ENCODE peak calls at places on chromosomes 6 and 20, in four cellular contexts. O, U, Q and P are unnamed samples.

GRCh38 chr6:155177369-155177961 is 86.3 kb upstream of the CLDN20 start:
- DNase-seq in Q (peak), U (peak), O (no peak), P (no peak)

GRCh38 chr6:14883921-14884320 is 361.9 kb upstream of the JARID2 start:
- DNase-seq in Q (no peak), O (no peak), U (no peak), P (no peak)

GRCh38 chr20:46683939-46684750 is 5.1 kb downstream of the TP53RK start:
- DNase-seq in O (no peak), Q (peak), U (peak), P (peak)

GRCh38 chr6:159899994-159900745 is 9.4 kb downstream of the MAS1 start:
- DNase-seq in O (no peak), U (no peak), Q (no peak), P (no peak)

GRCh38 chr20:33827629-33828325 is 16.6 kb downstream of the CHMP4B start:
- DNase-seq in O (no peak), U (no peak), Q (no peak), P (no peak)

GRCh38 chr6:156396068-156396771 is 381.0 kb upstream of the ARID1B start:
- DNase-seq in O (no peak), Q (no peak), U (peak), P (no peak)

GRCh38 chr20:50415516-50416268 is 94.5 kb upstream of the PTPN1 start:
- DNase-seq in O (peak), Q (peak), U (no peak), P (peak)

GRCh38 chr20:32127347-32127746 is 17.8 kb downstream of the TM9SF4 start:
- DNase-seq in U (no peak), Q (no peak), O (no peak), P (peak)

GRCh38 chr20:5309971-5310370 is 6.8 kb downstream of the PROKR2 start:
- DNase-seq in Q (peak), U (no peak), O (no peak), P (no peak)

GRCh38 chr20:48523191-48523757 is 304.5 kb downstream of the PREX1 start:
- DNase-seq in U (peak), O (no peak), Q (peak), P (peak)

GRCh38 chr6:27188206-27188884 is 59.2 kb upstream of the PRSS16 start:
- DNase-seq in U (peak), O (peak), Q (peak), P (peak)

GRCh38 chr6:152161501-152161900 is 354.0 kb downstream of the ESR1 start:
- DNase-seq in U (no peak), O (no peak), Q (peak), P (no peak)

GRCh38 chr20:3461911-3462677 is 8.7 kb upstream of the ATRN start:
- DNase-seq in Q (no peak), O (no peak), U (no peak), P (no peak)

GRCh38 chr20:6994452-6994851 is 227.0 kb downstream of the BMP2 start:
- DNase-seq in U (no peak), Q (no peak), O (no peak), P (no peak)

GRCh38 chr6:156731436-156731835 is 45.7 kb upstream of the ARID1B start:
- DNase-seq in Q (no peak), U (no peak), O (no peak), P (no peak)

GRCh38 chr6:136668571-136668970 is 118.3 kb upstream of the MAP7 start:
- DNase-seq in O (no peak), U (no peak), Q (no peak), P (no peak)

GRCh38 chr6:116251568-116252384 is 2.1 kb downstream of the TSPYL4 start:
- DNase-seq in O (no peak), Q (peak), U (no peak), P (no peak)

DNA sequence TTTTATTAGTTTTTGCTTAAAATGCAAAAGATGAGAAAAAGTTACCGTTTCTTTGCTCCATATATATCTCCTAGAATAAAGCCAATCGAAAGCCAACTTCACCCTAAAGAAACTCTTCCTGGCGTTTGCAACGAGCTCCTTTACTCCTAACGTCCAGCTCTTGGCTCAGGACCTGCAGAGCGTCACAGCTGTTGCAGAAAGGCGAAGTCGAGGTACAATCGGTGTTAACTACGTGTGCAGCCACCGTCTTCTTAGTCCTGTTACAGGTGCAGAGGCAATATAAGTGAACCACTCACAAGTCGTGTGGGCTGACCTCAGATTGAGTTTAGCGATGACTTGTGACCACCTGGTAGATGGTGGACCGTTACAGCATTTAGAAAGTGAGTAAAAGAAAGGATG is 113.1 kb downstream of the TRIM27 start:
- DNase-seq in U (no peak), Q (no peak), O (no peak), P (no peak)
- H3K27ac ChIP-seq in U (no peak), Q (no peak), O (no peak), P (no peak)

DNA sequence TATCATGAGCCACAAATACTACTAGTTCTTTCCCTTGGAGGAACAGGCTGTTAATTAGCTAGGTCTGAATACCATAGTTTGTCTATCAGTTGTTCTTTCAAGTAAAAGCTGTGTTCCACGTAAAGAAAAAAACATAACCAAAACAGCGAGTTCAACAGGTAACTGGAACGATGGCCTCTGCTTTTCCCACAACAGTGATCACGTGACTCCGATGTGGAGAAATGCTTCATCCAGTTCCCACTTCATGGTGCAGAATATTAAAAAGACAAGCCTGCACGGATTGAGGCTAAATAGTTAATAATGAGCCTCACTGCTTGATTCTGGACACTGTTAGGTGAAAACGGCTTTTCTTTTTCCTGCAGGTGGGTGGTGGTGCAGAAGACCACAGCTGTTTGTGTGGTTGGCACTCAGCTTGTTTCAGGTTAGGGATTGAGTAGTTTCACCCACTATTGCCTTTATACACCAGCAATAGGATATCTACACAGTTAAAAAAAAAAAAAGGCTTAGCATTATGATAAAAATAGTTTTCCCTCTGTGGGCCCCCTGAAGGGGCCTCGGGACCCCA is 88.1 kb downstream of the DACT2 start:
- DNase-seq in U (no peak), O (no peak), Q (no peak), P (no peak)
- H3K27ac ChIP-seq in U (no peak), O (no peak), Q (no peak), P (no peak)

DNA sequence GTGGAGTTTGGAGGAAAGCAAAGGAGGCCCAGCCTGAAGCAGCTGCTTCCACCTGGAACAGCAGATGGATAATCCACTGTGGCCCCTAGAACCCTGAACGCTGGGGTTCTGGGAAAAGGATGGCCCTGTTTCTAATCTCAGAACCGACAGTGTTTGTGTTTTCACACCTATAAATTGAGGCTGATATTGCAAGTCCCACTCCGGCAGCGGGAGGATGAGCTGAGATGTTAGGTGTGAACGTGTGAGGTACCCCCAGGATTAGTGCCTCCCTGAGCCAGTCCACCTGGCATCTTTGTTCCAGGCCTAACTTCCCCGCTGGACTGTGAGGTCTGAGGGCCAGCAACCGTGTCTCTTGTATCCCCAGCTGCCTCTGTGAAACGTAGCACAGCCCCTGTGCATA is 7.8 kb upstream of the CDH4 start:
- DNase-seq in U (no peak), O (no peak), Q (no peak), P (no peak)
- H3K27ac ChIP-seq in U (no peak), O (no peak), Q (no peak), P (no peak)

DNA sequence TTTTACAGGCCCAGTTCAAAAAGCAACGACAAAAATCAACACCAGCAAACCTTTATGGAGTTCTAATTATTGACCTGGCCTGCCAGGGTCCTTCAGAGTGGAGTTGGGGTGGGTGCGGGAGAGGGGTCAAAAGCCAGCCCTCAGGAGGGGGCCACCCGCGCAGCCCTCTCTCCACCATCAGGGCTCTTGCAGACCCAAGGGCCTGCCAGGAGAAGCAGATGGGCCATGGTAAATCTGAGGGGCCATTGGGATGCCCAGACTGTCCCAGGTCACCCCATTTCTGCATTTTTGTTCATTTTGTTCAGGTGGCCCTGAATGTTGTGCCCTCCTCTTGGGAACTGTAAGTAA is 88.4 kb downstream of the DHX35 start:
- DNase-seq in U (no peak), Q (no peak), O (no peak), P (no peak)
- H3K27ac ChIP-seq in U (no peak), Q (no peak), O (no peak), P (no peak)

GRCh38 chr6:107231243-107231642 is 115.9 kb upstream of the BEND3 start:
- DNase-seq in U (no peak), O (no peak), Q (no peak), P (no peak)
- H3K27ac ChIP-seq in U (no peak), O (no peak), Q (no peak), P (no peak)

GRCh38 chr6:29887330-29887818 is 55.0 kb upstream of the HLA-A start:
- DNase-seq in O (no peak), U (peak), Q (no peak), P (peak)
- H3K27ac ChIP-seq in O (no peak), U (no peak), Q (no peak), P (peak)

GRCh38 chr20:17573493-17573892 is 3.6 kb downstream of the DSTN start:
- DNase-seq in O (no peak), Q (no peak), U (no peak), P (no peak)
- H3K27ac ChIP-seq in O (peak), Q (no peak), U (no peak), P (peak)

DNA sequence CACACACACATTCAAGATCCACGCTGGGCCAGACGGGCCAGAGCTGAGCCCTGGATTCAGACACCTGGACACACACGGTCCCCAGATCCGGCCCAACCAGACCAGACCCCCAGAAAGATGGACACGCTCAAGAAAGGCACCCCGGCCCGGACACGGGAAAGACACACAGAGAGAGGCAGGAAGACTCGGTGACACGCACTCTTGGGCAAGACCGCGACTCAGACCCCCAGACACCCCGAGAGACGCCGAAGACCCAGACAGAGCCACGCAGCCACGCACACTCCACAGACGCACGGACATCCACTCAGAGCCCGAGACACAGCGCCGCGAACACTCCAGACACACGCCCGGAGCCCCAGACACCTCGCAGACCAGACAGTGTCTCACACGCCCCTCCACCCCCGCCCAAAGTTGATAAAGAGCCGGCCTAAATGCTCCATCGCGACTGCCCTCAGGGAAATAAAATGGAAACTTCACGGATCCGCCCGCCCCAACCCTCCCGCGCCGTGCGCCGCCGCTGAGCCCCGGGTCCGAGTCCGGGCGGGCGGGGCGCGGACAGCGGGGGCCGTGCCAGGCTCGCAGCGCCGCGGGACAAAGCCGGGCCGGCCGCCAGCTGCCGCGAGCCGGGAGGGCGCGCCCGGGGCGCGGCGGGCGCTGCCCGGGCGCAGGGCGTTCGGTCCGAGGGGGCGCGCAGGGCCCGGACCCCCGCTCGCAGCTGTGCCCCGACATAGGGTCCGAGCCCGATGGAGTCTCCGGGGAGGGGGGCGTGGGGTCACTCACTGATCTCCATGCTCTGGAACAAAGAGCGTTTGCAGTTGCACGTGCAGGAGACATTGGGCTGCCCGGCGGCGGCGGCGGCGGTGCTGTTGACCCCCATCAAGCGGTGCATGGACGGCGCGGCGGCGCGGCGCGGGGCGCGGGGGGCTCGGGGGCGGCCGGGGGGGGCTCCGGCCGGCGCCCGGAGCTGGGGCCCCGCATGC is 831 bp downstream of the PMEPA1 start:
- DNase-seq in O (no peak), Q (peak), U (no peak), P (no peak)
- H3K27ac ChIP-seq in O (peak), Q (peak), U (no peak), P (peak)